ENCODE peak calls at places on chromosomes 12 and 14, in five cellular contexts. One of them, this sample, is unnamed.

GRCh38 chr12:51972424-51972812 is 20.9 kb downstream of the ACVR1B start:
- DNase-seq in left ventricle myocardium inferior: no peak
- DNase-seq in tibial nerve: no peak
- DNase-seq in dorsolateral prefrontal cortex: no peak
- DNase-seq in nephron progenitor cell: no peak
- DNase-seq in this sample: peak; percentile 68

GRCh38 chr14:102777711-102778615 is 714 bp downstream of the TRAF3 start:
- DNase-seq in left ventricle myocardium inferior: peak; percentile 28
- DNase-seq in tibial nerve: no peak
- DNase-seq in dorsolateral prefrontal cortex: no peak
- DNase-seq in nephron progenitor cell: peak; percentile 41
- DNase-seq in this sample: peak; percentile 55

GRCh38 chr14:37230551-37231194 is 32.9 kb downstream of the MIPOL1 start:
- DNase-seq in left ventricle myocardium inferior: no peak
- DNase-seq in tibial nerve: no peak
- DNase-seq in dorsolateral prefrontal cortex: no peak
- DNase-seq in nephron progenitor cell: peak; percentile 18
- DNase-seq in this sample: peak; percentile 76

GRCh38 chr12:79826267-79827128 is 108.4 kb downstream of the PPP1R12A start:
- DNase-seq in left ventricle myocardium inferior: no peak
- DNase-seq in tibial nerve: no peak
- DNase-seq in dorsolateral prefrontal cortex: no peak
- DNase-seq in nephron progenitor cell: no peak
- DNase-seq in this sample: no peak

GRCh38 chr12:53567961-53568360 is 58.2 kb downstream of the ATF7 start:
- DNase-seq in left ventricle myocardium inferior: no peak
- DNase-seq in tibial nerve: no peak
- DNase-seq in dorsolateral prefrontal cortex: no peak
- DNase-seq in nephron progenitor cell: no peak
- DNase-seq in this sample: no peak

GRCh38 chr12:108371801-108372344 is 32.8 kb upstream of the CMKLR1 start:
- DNase-seq in left ventricle myocardium inferior: no peak
- DNase-seq in tibial nerve: no peak
- DNase-seq in dorsolateral prefrontal cortex: no peak
- DNase-seq in nephron progenitor cell: no peak
- DNase-seq in this sample: peak; percentile 72

GRCh38 chr12:89575405-89575804 is 49.6 kb upstream of the POC1B start:
- DNase-seq in left ventricle myocardium inferior: no peak
- DNase-seq in tibial nerve: no peak
- DNase-seq in dorsolateral prefrontal cortex: no peak
- DNase-seq in nephron progenitor cell: no peak
- DNase-seq in this sample: no peak

GRCh38 chr12:131795064-131795463 is 33.1 kb upstream of the MMP17 start:
- DNase-seq in left ventricle myocardium inferior: no peak
- DNase-seq in tibial nerve: no peak
- DNase-seq in dorsolateral prefrontal cortex: no peak
- DNase-seq in nephron progenitor cell: no peak
- DNase-seq in this sample: no peak

GRCh38 chr14:91509878-91510170 is 286 bp downstream of the PPP4R3A start:
- DNase-seq in left ventricle myocardium inferior: no peak
- DNase-seq in tibial nerve: no peak
- DNase-seq in dorsolateral prefrontal cortex: no peak
- DNase-seq in nephron progenitor cell: peak; percentile 75
- DNase-seq in this sample: no peak

GRCh38 chr12:43571885-43572284 is 19.9 kb upstream of the ADAMTS20 start:
- DNase-seq in left ventricle myocardium inferior: no peak
- DNase-seq in tibial nerve: no peak
- DNase-seq in dorsolateral prefrontal cortex: no peak
- DNase-seq in nephron progenitor cell: no peak
- DNase-seq in this sample: no peak

GRCh38 chr12:59067068-59067467 is 146.8 kb upstream of the LRIG3 start:
- DNase-seq in left ventricle myocardium inferior: no peak
- DNase-seq in tibial nerve: no peak
- DNase-seq in dorsolateral prefrontal cortex: no peak
- DNase-seq in nephron progenitor cell: peak; percentile 8
- DNase-seq in this sample: peak; percentile 52

GRCh38 chr14:68968721-68969120 is 10.4 kb downstream of the ACTN1 start:
- DNase-seq in left ventricle myocardium inferior: no peak
- DNase-seq in tibial nerve: no peak
- DNase-seq in dorsolateral prefrontal cortex: no peak
- DNase-seq in nephron progenitor cell: no peak
- DNase-seq in this sample: no peak

GRCh38 chr14:74014299-74014698 is 4.8 kb downstream of the ENTPD5 start:
- DNase-seq in left ventricle myocardium inferior: no peak
- DNase-seq in tibial nerve: no peak
- DNase-seq in dorsolateral prefrontal cortex: no peak
- DNase-seq in nephron progenitor cell: no peak
- DNase-seq in this sample: peak; percentile 42

GRCh38 chr12:45184145-45184958 is 31.5 kb upstream of the ANO6 start:
- DNase-seq in left ventricle myocardium inferior: no peak
- DNase-seq in tibial nerve: no peak
- DNase-seq in dorsolateral prefrontal cortex: no peak
- DNase-seq in nephron progenitor cell: no peak
- DNase-seq in this sample: no peak

GRCh38 chr12:115752913-115753726 is 524.4 kb downstream of the MED13L start:
- DNase-seq in left ventricle myocardium inferior: no peak
- DNase-seq in tibial nerve: no peak
- DNase-seq in dorsolateral prefrontal cortex: no peak
- DNase-seq in nephron progenitor cell: peak; percentile 39
- DNase-seq in this sample: peak; percentile 84

GRCh38 chr14:23445773-23446172 is 10.3 kb upstream of the MYH7 start:
- DNase-seq in left ventricle myocardium inferior: no peak
- DNase-seq in tibial nerve: no peak
- DNase-seq in dorsolateral prefrontal cortex: no peak
- DNase-seq in nephron progenitor cell: no peak
- DNase-seq in this sample: no peak

GRCh38 chr14:85241022-85241880 is 288.7 kb upstream of the FLRT2 start:
- DNase-seq in left ventricle myocardium inferior: no peak
- DNase-seq in tibial nerve: no peak
- DNase-seq in dorsolateral prefrontal cortex: no peak
- DNase-seq in nephron progenitor cell: no peak
- DNase-seq in this sample: peak; percentile 33

GRCh38 chr14:79920180-79920579 is 291.1 kb downstream of the DIO2 start:
- DNase-seq in left ventricle myocardium inferior: no peak
- DNase-seq in tibial nerve: no peak
- DNase-seq in dorsolateral prefrontal cortex: no peak
- DNase-seq in nephron progenitor cell: no peak
- DNase-seq in this sample: no peak

GRCh38 chr12:59834659-59835474 is 239.0 kb downstream of the SLC16A7 start:
- DNase-seq in left ventricle myocardium inferior: no peak
- DNase-seq in tibial nerve: no peak
- DNase-seq in dorsolateral prefrontal cortex: no peak
- DNase-seq in nephron progenitor cell: peak; percentile 2
- DNase-seq in this sample: peak; percentile 47

GRCh38 chr14:87628129-87628528 is 364.9 kb downstream of the GALC start:
- DNase-seq in left ventricle myocardium inferior: no peak
- DNase-seq in tibial nerve: no peak
- DNase-seq in dorsolateral prefrontal cortex: no peak
- DNase-seq in nephron progenitor cell: peak; percentile 19
- DNase-seq in this sample: peak; percentile 42

GRCh38 chr12:26748741-26749431 is 84.1 kb downstream of the ITPR2 start:
- DNase-seq in left ventricle myocardium inferior: no peak
- DNase-seq in tibial nerve: no peak
- DNase-seq in dorsolateral prefrontal cortex: no peak
- DNase-seq in nephron progenitor cell: no peak
- DNase-seq in this sample: peak; percentile 66

GRCh38 chr14:55104051-55104954 is 24.7 kb upstream of the LGALS3 start:
- DNase-seq in left ventricle myocardium inferior: no peak
- DNase-seq in tibial nerve: no peak
- DNase-seq in dorsolateral prefrontal cortex: no peak
- DNase-seq in nephron progenitor cell: no peak
- DNase-seq in this sample: no peak

GRCh38 chr12:15364221-15365170 is 42.2 kb downstream of the PTPRO start:
- DNase-seq in left ventricle myocardium inferior: no peak
- DNase-seq in tibial nerve: no peak
- DNase-seq in dorsolateral prefrontal cortex: no peak
- DNase-seq in nephron progenitor cell: no peak
- DNase-seq in this sample: no peak

GRCh38 chr12:56315256-56315625 is 547 bp downstream of the CNPY2 start:
- DNase-seq in left ventricle myocardium inferior: no peak
- DNase-seq in tibial nerve: no peak
- DNase-seq in dorsolateral prefrontal cortex: peak; percentile 60
- DNase-seq in nephron progenitor cell: peak; percentile 25
- DNase-seq in this sample: no peak

GRCh38 chr12:113232787-113233585 is 11.7 kb downstream of the TPCN1 start:
- DNase-seq in left ventricle myocardium inferior: peak; percentile 52
- DNase-seq in tibial nerve: no peak
- DNase-seq in dorsolateral prefrontal cortex: peak; percentile 72
- DNase-seq in nephron progenitor cell: peak; percentile 70
- DNase-seq in this sample: no peak

GRCh38 chr12:94134226-94134795 is 14.1 kb upstream of the PLXNC1 start:
- DNase-seq in left ventricle myocardium inferior: no peak
- DNase-seq in tibial nerve: no peak
- DNase-seq in dorsolateral prefrontal cortex: no peak
- DNase-seq in nephron progenitor cell: no peak
- DNase-seq in this sample: peak; percentile 72

GRCh38 chr12:49626169-49626835 is 2.9 kb downstream of the PRPF40B start:
- DNase-seq in left ventricle myocardium inferior: no peak
- DNase-seq in tibial nerve: no peak
- DNase-seq in dorsolateral prefrontal cortex: no peak
- DNase-seq in nephron progenitor cell: no peak
- DNase-seq in this sample: no peak

GRCh38 chr12:44573723-44574122 is 302.4 kb downstream of the NELL2 start:
- DNase-seq in left ventricle myocardium inferior: no peak
- DNase-seq in tibial nerve: no peak
- DNase-seq in dorsolateral prefrontal cortex: no peak
- DNase-seq in nephron progenitor cell: no peak
- DNase-seq in this sample: no peak

GRCh38 chr12:104750061-104750460 is 208.0 kb downstream of the SLC41A2 start:
- DNase-seq in left ventricle myocardium inferior: no peak
- DNase-seq in tibial nerve: no peak
- DNase-seq in dorsolateral prefrontal cortex: no peak
- DNase-seq in nephron progenitor cell: no peak
- DNase-seq in this sample: peak; percentile 73

DNA sequence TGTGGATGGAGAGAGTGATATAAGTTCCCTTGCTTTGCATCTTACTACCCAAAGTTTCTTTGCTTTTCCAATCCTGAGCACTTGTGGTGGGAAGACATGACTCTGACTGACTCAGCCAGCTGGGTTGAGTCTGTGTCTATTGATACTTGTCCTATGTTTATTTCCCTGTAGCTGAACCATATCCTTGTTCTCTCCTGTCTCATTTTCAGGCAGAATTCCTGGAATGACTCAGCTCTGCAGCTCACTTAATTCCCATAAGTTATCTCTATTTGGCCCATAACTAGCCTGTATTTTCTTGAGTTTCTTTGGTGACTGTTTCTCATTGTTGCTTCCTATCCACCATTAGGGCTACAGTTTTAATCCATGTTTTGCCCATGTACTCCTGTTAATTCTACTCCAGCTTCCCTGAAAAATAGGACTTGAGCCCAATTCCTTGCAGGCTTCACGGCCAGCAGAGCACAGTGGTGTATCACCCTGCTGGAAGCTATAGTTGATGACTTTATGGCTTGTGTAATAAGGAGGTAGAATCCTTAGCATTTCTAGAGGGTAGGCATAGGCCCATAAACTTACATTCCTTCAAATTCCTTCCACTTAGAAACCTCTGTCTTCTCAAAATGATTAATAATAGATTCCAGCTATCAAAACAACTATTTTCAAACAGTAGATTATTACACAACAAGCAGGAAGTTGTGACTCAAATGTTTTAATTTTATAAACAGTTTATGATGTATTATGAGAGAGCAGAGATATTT is 183.1 kb downstream of the TMTC3 start:
- DNase-seq in left ventricle myocardium inferior: no peak
- DNase-seq in tibial nerve: no peak
- DNase-seq in dorsolateral prefrontal cortex: no peak
- DNase-seq in nephron progenitor cell: no peak
- DNase-seq in this sample: peak; percentile 85
- TF ChIP-seq CTCF in left ventricle myocardium inferior: no peak
- TF ChIP-seq CTCF in tibial nerve: no peak
- TF ChIP-seq CTCF in dorsolateral prefrontal cortex: no peak
- TF ChIP-seq CTCF in nephron progenitor cell: no peak
- TF ChIP-seq CTCF in this sample: peak; percentile 18

GRCh38 chr14:70873627-70874026 is 33.6 kb upstream of the PCNX1 start:
- DNase-seq in left ventricle myocardium inferior: no peak
- DNase-seq in tibial nerve: no peak
- DNase-seq in dorsolateral prefrontal cortex: no peak
- DNase-seq in nephron progenitor cell: no peak
- DNase-seq in this sample: no peak
- TF ChIP-seq CTCF in left ventricle myocardium inferior: no peak
- TF ChIP-seq CTCF in tibial nerve: no peak
- TF ChIP-seq CTCF in dorsolateral prefrontal cortex: no peak
- TF ChIP-seq CTCF in nephron progenitor cell: no peak
- TF ChIP-seq CTCF in this sample: no peak

DNA sequence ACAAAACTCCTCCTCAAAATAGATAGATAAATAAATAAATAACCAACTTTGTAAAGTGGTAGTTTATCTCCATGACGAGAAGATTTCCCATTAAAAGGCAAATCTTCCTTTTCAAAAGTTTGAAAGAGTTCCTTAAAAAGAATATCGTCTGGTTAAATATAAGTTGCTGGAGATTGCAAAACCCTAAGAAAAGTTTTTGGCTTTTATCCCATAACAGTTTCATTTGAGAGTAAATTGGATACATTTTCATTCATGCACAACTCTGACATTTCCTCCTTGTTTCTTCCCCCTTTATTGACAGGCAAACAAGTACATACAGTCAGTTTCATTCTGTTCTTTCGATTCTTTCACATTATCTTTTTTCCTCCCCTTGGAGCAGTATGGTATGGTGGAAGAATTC is 45.4 kb upstream of the BTG1 start:
- DNase-seq in left ventricle myocardium inferior: no peak
- DNase-seq in tibial nerve: no peak
- DNase-seq in dorsolateral prefrontal cortex: no peak
- DNase-seq in nephron progenitor cell: no peak
- DNase-seq in this sample: no peak
- TF ChIP-seq CTCF in left ventricle myocardium inferior: no peak
- TF ChIP-seq CTCF in tibial nerve: no peak
- TF ChIP-seq CTCF in dorsolateral prefrontal cortex: no peak
- TF ChIP-seq CTCF in nephron progenitor cell: no peak
- TF ChIP-seq CTCF in this sample: no peak

DNA sequence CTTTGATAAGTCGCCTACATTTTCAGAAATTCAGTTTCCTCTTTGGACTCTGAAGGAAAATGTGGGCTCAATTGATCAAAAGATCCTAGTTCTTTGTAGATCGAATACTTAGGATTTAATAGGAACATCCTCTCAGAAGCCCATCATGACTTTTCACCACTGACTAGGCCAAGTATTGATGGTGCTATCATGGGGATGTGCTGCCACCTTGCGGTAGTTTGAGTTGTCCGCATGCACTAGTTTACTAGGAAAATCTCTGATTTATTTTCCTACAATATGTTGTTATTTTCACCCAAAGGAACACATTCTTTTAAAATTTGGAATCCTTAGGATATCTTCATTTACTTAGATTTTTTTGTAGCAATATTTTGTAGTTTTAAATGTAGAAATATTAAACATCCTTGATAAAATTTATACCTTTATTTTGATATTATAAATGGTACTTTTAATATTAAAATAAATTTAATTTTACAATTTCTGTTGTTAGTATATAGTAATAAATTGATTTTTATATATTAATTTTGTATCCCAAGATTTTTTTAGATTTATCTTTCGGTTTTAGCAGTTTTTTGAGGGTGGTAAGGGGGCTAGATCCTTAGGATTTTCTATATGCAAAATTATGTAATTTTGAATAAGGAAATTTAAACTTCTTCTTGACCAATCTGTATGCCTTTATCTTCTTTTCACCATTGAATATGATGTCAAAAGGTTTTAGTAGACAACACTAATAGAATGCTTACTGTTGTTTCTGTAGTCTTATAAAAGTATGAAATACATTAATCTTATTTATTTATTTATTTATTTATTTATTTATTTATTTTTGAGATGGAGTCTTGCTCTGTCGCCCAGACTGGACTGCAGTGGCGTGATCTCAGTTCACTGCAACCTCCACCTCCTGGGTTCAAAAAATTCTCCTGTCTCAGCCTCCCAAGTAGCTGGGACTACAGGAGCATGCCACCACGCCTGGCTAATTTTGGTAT is 52.9 kb upstream of the OR9K2 start:
- DNase-seq in left ventricle myocardium inferior: peak; percentile 61
- DNase-seq in tibial nerve: peak; percentile 55
- DNase-seq in dorsolateral prefrontal cortex: peak; percentile 74
- DNase-seq in nephron progenitor cell: peak; percentile 85
- DNase-seq in this sample: peak; percentile 67
- TF ChIP-seq CTCF in left ventricle myocardium inferior: peak; percentile 91
- TF ChIP-seq CTCF in tibial nerve: peak; percentile 70
- TF ChIP-seq CTCF in dorsolateral prefrontal cortex: peak; percentile 98
- TF ChIP-seq CTCF in nephron progenitor cell: peak; percentile 94
- TF ChIP-seq CTCF in this sample: peak; percentile 89